ENCODE peak calls at places on chromosome 9, in four cellular contexts. W, A, I and G are unnamed samples.

GRCh38 chr9:35728041-35728971 is 3.7 kb downstream of the TLN1 start:
- DNase-seq in W (peak), A (peak), I (peak), G (no peak)

GRCh38 chr9:2032234-2032633 is 17.1 kb downstream of the SMARCA2 start:
- DNase-seq in W (no peak), A (no peak), I (no peak), G (no peak)

GRCh38 chr9:81682797-81683196 is 6.5 kb downstream of the TLE1 start:
- DNase-seq in W (no peak), A (no peak), I (no peak), G (no peak)

GRCh38 chr9:32264171-32264862 is 120.1 kb upstream of the ACO1 start:
- DNase-seq in W (peak), A (no peak), I (no peak), G (no peak)

GRCh38 chr9:5718296-5719032 is 89.6 kb downstream of the RIC1 start:
- DNase-seq in W (no peak), A (no peak), I (no peak), G (no peak)

GRCh38 chr9:84504360-84504759 is 163.8 kb upstream of the SLC28A3 start:
- DNase-seq in W (no peak), A (no peak), I (no peak), G (no peak)

GRCh38 chr9:109779711-109780452 is at the start of gene PALM2AKAP2:
- DNase-seq in W (no peak), A (peak), I (no peak), G (no peak)

GRCh38 chr9:4985376-4986266 is 549 bp downstream of the JAK2 start:
- DNase-seq in W (no peak), A (peak), I (peak), G (no peak)

GRCh38 chr9:129287595-129288305 is 109.7 kb upstream of the IER5L start:
- DNase-seq in W (no peak), A (no peak), I (no peak), G (no peak)

GRCh38 chr9:124258765-124259272 is 1.1 kb downstream of the NEK6 start:
- DNase-seq in W (peak), A (no peak), I (no peak), G (no peak)

GRCh38 chr9:76027426-76027825 is 137.0 kb downstream of the PCSK5 start:
- DNase-seq in W (no peak), A (no peak), I (no peak), G (no peak)

GRCh38 chr9:13552606-13553215 is 273.2 kb upstream of the MPDZ start:
- DNase-seq in W (no peak), A (no peak), I (no peak), G (no peak)

GRCh38 chr9:120350596-120350995 is 229.4 kb downstream of the CDK5RAP2 start:
- DNase-seq in W (no peak), A (no peak), I (no peak), G (no peak)

GRCh38 chr9:117487555-117488175 is 72.8 kb upstream of the ASTN2 start:
- DNase-seq in W (peak), A (peak), I (peak), G (peak)

GRCh38 chr9:124126571-124127289 is 115.2 kb downstream of the LHX2 start:
- DNase-seq in W (peak), A (peak), I (peak), G (peak)

GRCh38 chr9:137791947-137792346 is 85.6 kb upstream of the CACNA1B start:
- DNase-seq in W (no peak), A (no peak), I (no peak), G (no peak)

GRCh38 chr9:127388856-127389238 is 8.1 kb upstream of the SLC2A8 start:
- DNase-seq in W (peak), A (no peak), I (no peak), G (no peak)

GRCh38 chr9:105415344-105415980 is 32.4 kb upstream of the FSD1L start:
- DNase-seq in W (peak), A (peak), I (peak), G (no peak)

GRCh38 chr9:113992994-113993393 is 85.1 kb downstream of the AMBP start:
- DNase-seq in W (no peak), A (no peak), I (no peak), G (no peak)

GRCh38 chr9:133731876-133732321 is 6.3 kb downstream of the SARDH start:
- DNase-seq in W (peak), A (peak), I (peak), G (no peak)

GRCh38 chr9:29875522-29875921 is 2302.2 kb upstream of the C9orf72 start:
- DNase-seq in W (no peak), A (no peak), I (no peak), G (no peak)

GRCh38 chr9:126883636-126884035 is 23.2 kb downstream of the ZBTB34 start:
- DNase-seq in W (no peak), A (no peak), I (no peak), G (no peak)

GRCh38 chr9:18009902-18010301 is 431.0 kb downstream of the SH3GL2 start:
- DNase-seq in W (no peak), A (no peak), I (no peak), G (no peak)

GRCh38 chr9:127971357-127972315 is 9.2 kb downstream of the EEIG1 start:
- DNase-seq in W (no peak), A (no peak), I (no peak), G (no peak)

DNA sequence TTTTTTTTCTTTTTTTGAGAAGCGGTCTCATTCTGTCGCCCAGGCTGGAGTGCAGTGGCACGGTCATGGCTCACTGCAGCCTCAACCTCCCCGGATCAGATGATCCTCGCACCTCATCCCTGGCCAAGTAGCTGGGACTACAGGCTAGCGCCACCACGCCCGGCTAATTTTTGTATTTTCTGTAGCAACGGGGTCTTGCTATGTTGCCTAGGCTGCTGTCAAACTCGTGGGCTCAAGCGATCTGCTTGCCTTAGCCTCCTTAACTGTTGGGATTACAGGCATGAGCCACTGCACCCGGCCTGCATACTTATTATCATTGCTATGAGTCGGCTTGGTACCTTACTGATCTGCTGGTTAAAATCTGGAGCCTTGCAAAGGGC is 790 bp upstream of the IARS1 start:
- DNase-seq in W (peak), A (peak), I (no peak), G (no peak)
- TF ChIP-seq POLR2AphosphoS2 in W (no peak), A (no peak), I (no peak), G (no peak)

GRCh38 chr9:98477884-98478283 is 222.4 kb upstream of the TBC1D2 start:
- DNase-seq in W (no peak), A (no peak), I (no peak), G (no peak)
- TF ChIP-seq POLR2AphosphoS2 in W (no peak), A (no peak), I (no peak), G (no peak)

DNA sequence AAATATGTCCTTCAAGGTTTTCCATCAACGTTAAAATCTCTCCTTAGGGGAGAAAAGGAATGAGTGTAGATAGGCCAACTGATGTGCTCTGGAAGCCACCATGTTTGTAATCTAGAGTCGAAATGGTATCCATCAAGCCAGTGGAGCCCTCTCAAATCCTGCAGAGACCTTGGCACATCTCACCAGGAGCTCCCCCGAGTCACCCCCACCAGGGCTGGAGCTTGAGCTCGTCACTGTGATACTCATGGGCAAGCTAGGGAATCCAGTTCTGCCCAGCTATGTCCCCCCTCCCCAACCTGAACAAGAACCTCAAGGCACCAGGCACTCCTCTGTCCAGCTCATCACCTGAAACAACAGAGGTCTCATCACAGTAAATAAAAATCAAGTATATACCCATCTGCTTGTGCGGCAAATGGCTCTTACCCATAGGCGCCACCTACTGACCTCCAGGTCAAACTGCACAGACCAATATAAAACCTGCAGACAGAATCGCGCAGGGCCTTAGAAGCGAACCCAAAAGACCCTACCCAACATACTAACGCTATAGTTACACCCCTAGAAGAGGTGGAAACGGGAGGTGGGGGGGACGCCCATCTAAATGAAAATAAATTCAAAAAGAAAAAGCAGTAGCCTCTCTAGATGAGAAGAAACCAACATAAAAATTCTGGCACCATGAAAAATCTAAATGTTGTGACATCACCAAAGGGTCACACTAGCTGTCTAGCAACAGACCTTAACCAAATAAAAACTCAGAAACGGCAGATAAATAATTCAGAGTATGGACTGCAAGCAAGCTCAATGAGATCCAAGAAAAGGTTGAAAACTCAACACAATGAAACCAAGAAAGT is 75.0 kb downstream of the TTC39B start:
- DNase-seq in W (peak), A (peak), I (peak), G (no peak)
- TF ChIP-seq POLR2AphosphoS2 in W (no peak), A (no peak), I (no peak), G (no peak)

GRCh38 chr9:71878327-71879274 is 32.4 kb downstream of the ABHD17B start:
- DNase-seq in W (no peak), A (no peak), I (no peak), G (no peak)
- TF ChIP-seq POLR2AphosphoS2 in W (no peak), A (no peak), I (no peak), G (no peak)

GRCh38 chr9:112487008-112487798 is 576 bp downstream of the KIAA1958 start:
- DNase-seq in W (peak), A (peak), I (peak), G (no peak)

GRCh38 chr9:112487799-112488345 is 1.2 kb downstream of the KIAA1958 start:
- DNase-seq in W (no peak), A (peak), I (peak), G (no peak)

GRCh38 chr9:112484607-112485006 is 2.0 kb upstream of the KIAA1958 start:
- DNase-seq in W (no peak), A (no peak), I (no peak), G (no peak)

GRCh38 chr9:112486221-112487007 is at the start of gene KIAA1958:
- DNase-seq in W (peak), A (peak), I (peak), G (peak)

DNA sequence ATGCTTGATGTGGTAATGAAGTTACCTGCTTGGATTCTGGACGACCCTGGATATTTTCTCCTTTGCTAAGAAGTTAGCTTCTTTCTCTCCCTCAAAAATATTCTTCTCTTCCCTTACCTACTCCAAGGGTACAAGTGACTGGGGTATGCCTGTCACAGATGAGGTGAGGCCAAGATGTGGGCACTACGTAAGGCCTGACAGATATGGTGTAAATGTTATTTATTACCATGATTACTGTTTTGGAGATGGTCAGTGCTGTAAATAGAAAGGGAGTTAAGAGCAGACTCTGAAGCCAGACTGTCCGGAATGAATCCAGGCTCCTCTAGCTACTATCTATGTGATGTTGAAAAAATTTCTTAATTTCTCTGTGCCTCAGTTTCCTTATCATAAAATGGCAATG is 1.1 kb upstream of the KIAA1958 start:
- DNase-seq in W (no peak), A (no peak), I (no peak), G (no peak)
- TF ChIP-seq POLR2AphosphoS2 in W (no peak), A (no peak), I (no peak), G (no peak)